ENCODE peak calls at places on chromosomes 4 and X, in five cellular contexts. One of them, this sample, is unnamed.

GRCh38 chr4:47631161-47631560 is 146.1 kb downstream of the ATP10D start:
- DNase-seq in ecto neural progenitor cell: no peak
- DNase-seq in right lobe of liver: no peak
- DNase-seq in MCF 10A: no peak
- DNase-seq in activated CD8-positive, alpha-beta memory T cell treated with anti-CD3 and anti-CD28 coated beads, Interleukin-2, amount 50 U/mL, for 48 hours: no peak
- DNase-seq in this sample: no peak

GRCh38 chr4:131764730-131765129 is 1384.4 kb upstream of the PCDH10 start:
- DNase-seq in ecto neural progenitor cell: no peak
- DNase-seq in right lobe of liver: no peak
- DNase-seq in MCF 10A: no peak
- DNase-seq in activated CD8-positive, alpha-beta memory T cell treated with anti-CD3 and anti-CD28 coated beads, Interleukin-2, amount 50 U/mL, for 48 hours: no peak
- DNase-seq in this sample: no peak

GRCh38 chr4:82905205-82905604 is 4.7 kb downstream of the THAP9 start:
- DNase-seq in ecto neural progenitor cell: no peak
- DNase-seq in right lobe of liver: no peak
- DNase-seq in MCF 10A: no peak
- DNase-seq in activated CD8-positive, alpha-beta memory T cell treated with anti-CD3 and anti-CD28 coated beads, Interleukin-2, amount 50 U/mL, for 48 hours: no peak
- DNase-seq in this sample: no peak

GRCh38 chr4:44861756-44862155 is 135.4 kb upstream of the GNPDA2 start:
- DNase-seq in ecto neural progenitor cell: no peak
- DNase-seq in right lobe of liver: no peak
- DNase-seq in MCF 10A: peak
- DNase-seq in activated CD8-positive, alpha-beta memory T cell treated with anti-CD3 and anti-CD28 coated beads, Interleukin-2, amount 50 U/mL, for 48 hours: no peak
- DNase-seq in this sample: no peak

GRCh38 chr4:38634047-38634759 is 29.8 kb upstream of the KLF3 start:
- DNase-seq in ecto neural progenitor cell: no peak
- DNase-seq in right lobe of liver: no peak
- DNase-seq in MCF 10A: no peak
- DNase-seq in activated CD8-positive, alpha-beta memory T cell treated with anti-CD3 and anti-CD28 coated beads, Interleukin-2, amount 50 U/mL, for 48 hours: no peak
- DNase-seq in this sample: no peak

GRCh38 chr4:164536829-164537228 is 217.1 kb upstream of the SMIM31 start:
- DNase-seq in ecto neural progenitor cell: no peak
- DNase-seq in right lobe of liver: no peak
- DNase-seq in MCF 10A: peak
- DNase-seq in activated CD8-positive, alpha-beta memory T cell treated with anti-CD3 and anti-CD28 coated beads, Interleukin-2, amount 50 U/mL, for 48 hours: no peak
- DNase-seq in this sample: peak

GRCh38 chr4:92305148-92305877 is 1.5 kb downstream of the GRID2 start:
- DNase-seq in ecto neural progenitor cell: peak
- DNase-seq in right lobe of liver: no peak
- DNase-seq in MCF 10A: peak
- DNase-seq in activated CD8-positive, alpha-beta memory T cell treated with anti-CD3 and anti-CD28 coated beads, Interleukin-2, amount 50 U/mL, for 48 hours: no peak
- DNase-seq in this sample: peak

GRCh38 chrX:149510386-149510785 is 5.3 kb upstream of the IDS start:
- DNase-seq in ecto neural progenitor cell: no peak
- DNase-seq in right lobe of liver: no peak
- DNase-seq in MCF 10A: no peak
- DNase-seq in activated CD8-positive, alpha-beta memory T cell treated with anti-CD3 and anti-CD28 coated beads, Interleukin-2, amount 50 U/mL, for 48 hours: no peak
- DNase-seq in this sample: peak

GRCh38 chrX:153983321-153983729 is 10.8 kb downstream of the TMEM187 start:
- DNase-seq in ecto neural progenitor cell: no peak
- DNase-seq in right lobe of liver: no peak
- DNase-seq in MCF 10A: no peak
- DNase-seq in activated CD8-positive, alpha-beta memory T cell treated with anti-CD3 and anti-CD28 coated beads, Interleukin-2, amount 50 U/mL, for 48 hours: no peak
- DNase-seq in this sample: no peak

GRCh38 chr4:182929296-182929695 is 12.1 kb upstream of the DCTD start:
- DNase-seq in ecto neural progenitor cell: no peak
- DNase-seq in right lobe of liver: no peak
- DNase-seq in MCF 10A: no peak
- DNase-seq in activated CD8-positive, alpha-beta memory T cell treated with anti-CD3 and anti-CD28 coated beads, Interleukin-2, amount 50 U/mL, for 48 hours: no peak
- DNase-seq in this sample: peak

GRCh38 chrX:114952696-114953095 is 64.7 kb downstream of the IL13RA2 start:
- DNase-seq in ecto neural progenitor cell: no peak
- DNase-seq in right lobe of liver: no peak
- DNase-seq in MCF 10A: no peak
- DNase-seq in activated CD8-positive, alpha-beta memory T cell treated with anti-CD3 and anti-CD28 coated beads, Interleukin-2, amount 50 U/mL, for 48 hours: no peak
- DNase-seq in this sample: no peak

GRCh38 chr4:144732584-144733130 is 86.7 kb downstream of the HHIP start:
- DNase-seq in ecto neural progenitor cell: no peak
- DNase-seq in right lobe of liver: no peak
- DNase-seq in MCF 10A: peak
- DNase-seq in activated CD8-positive, alpha-beta memory T cell treated with anti-CD3 and anti-CD28 coated beads, Interleukin-2, amount 50 U/mL, for 48 hours: no peak
- DNase-seq in this sample: peak

GRCh38 chr4:109164011-109164410 is 138.4 kb downstream of the COL25A1 start:
- DNase-seq in ecto neural progenitor cell: no peak
- DNase-seq in right lobe of liver: no peak
- DNase-seq in MCF 10A: peak
- DNase-seq in activated CD8-positive, alpha-beta memory T cell treated with anti-CD3 and anti-CD28 coated beads, Interleukin-2, amount 50 U/mL, for 48 hours: no peak
- DNase-seq in this sample: no peak

GRCh38 chrX:50495616-50496015 is 25.0 kb upstream of the DGKK start:
- DNase-seq in ecto neural progenitor cell: no peak
- DNase-seq in right lobe of liver: no peak
- DNase-seq in MCF 10A: peak
- DNase-seq in activated CD8-positive, alpha-beta memory T cell treated with anti-CD3 and anti-CD28 coated beads, Interleukin-2, amount 50 U/mL, for 48 hours: no peak
- DNase-seq in this sample: no peak

GRCh38 chr4:960140-960735 is 13.1 kb downstream of the DGKQ start:
- DNase-seq in ecto neural progenitor cell: no peak
- DNase-seq in right lobe of liver: no peak
- DNase-seq in MCF 10A: no peak
- DNase-seq in activated CD8-positive, alpha-beta memory T cell treated with anti-CD3 and anti-CD28 coated beads, Interleukin-2, amount 50 U/mL, for 48 hours: no peak
- DNase-seq in this sample: no peak

GRCh38 chrX:74382613-74383012 is 38.7 kb upstream of the SLC16A2 start:
- DNase-seq in ecto neural progenitor cell: peak
- DNase-seq in right lobe of liver: peak
- DNase-seq in MCF 10A: peak
- DNase-seq in activated CD8-positive, alpha-beta memory T cell treated with anti-CD3 and anti-CD28 coated beads, Interleukin-2, amount 50 U/mL, for 48 hours: peak
- DNase-seq in this sample: peak

GRCh38 chr4:159455675-159456235 is 352.9 kb downstream of the RAPGEF2 start:
- DNase-seq in ecto neural progenitor cell: no peak
- DNase-seq in right lobe of liver: no peak
- DNase-seq in MCF 10A: peak
- DNase-seq in activated CD8-positive, alpha-beta memory T cell treated with anti-CD3 and anti-CD28 coated beads, Interleukin-2, amount 50 U/mL, for 48 hours: no peak
- DNase-seq in this sample: peak

GRCh38 chrX:16822723-16823122 is 36.5 kb downstream of the TXLNG start:
- DNase-seq in ecto neural progenitor cell: no peak
- DNase-seq in right lobe of liver: no peak
- DNase-seq in MCF 10A: peak
- DNase-seq in activated CD8-positive, alpha-beta memory T cell treated with anti-CD3 and anti-CD28 coated beads, Interleukin-2, amount 50 U/mL, for 48 hours: no peak
- DNase-seq in this sample: no peak

GRCh38 chr4:104470770-104471169 is 23.9 kb downstream of the CXXC4 start:
- DNase-seq in ecto neural progenitor cell: no peak
- DNase-seq in right lobe of liver: no peak
- DNase-seq in MCF 10A: no peak
- DNase-seq in activated CD8-positive, alpha-beta memory T cell treated with anti-CD3 and anti-CD28 coated beads, Interleukin-2, amount 50 U/mL, for 48 hours: no peak
- DNase-seq in this sample: no peak

GRCh38 chr4:38056024-38056685 is 96.0 kb downstream of the PTTG2 start:
- DNase-seq in ecto neural progenitor cell: no peak
- DNase-seq in right lobe of liver: no peak
- DNase-seq in MCF 10A: no peak
- DNase-seq in activated CD8-positive, alpha-beta memory T cell treated with anti-CD3 and anti-CD28 coated beads, Interleukin-2, amount 50 U/mL, for 48 hours: no peak
- DNase-seq in this sample: no peak

GRCh38 chr4:75168548-75168947 is 235.6 kb downstream of the PARM1 start:
- DNase-seq in ecto neural progenitor cell: no peak
- DNase-seq in right lobe of liver: no peak
- DNase-seq in MCF 10A: no peak
- DNase-seq in activated CD8-positive, alpha-beta memory T cell treated with anti-CD3 and anti-CD28 coated beads, Interleukin-2, amount 50 U/mL, for 48 hours: no peak
- DNase-seq in this sample: no peak

This sample was measured in fibroblast of lung.